ENCODE peak calls at places on chromosomes 13 and 19, in nine cellular contexts. One of them, this sample, is unnamed. For H3K4me1, the result is how much of the 10 kb centered on the place peaks cover.

GRCh38 chr19:518292-519231 is 11.3 kb downstream of the TPGS1 start:
- DNase-seq in tibial nerve: no peak
- DNase-seq in H1: no peak
- DNase-seq in esophagus muscularis mucosa: no peak
- DNase-seq in stomach: no peak
- DNase-seq in A549: no peak
- DNase-seq in SK-N-SH: no peak
- DNase-seq in K562: peak
- DNase-seq in transverse colon: peak
- DNase-seq in this sample: peak

GRCh38 chr19:35558400-35559280 is 4.8 kb downstream of the ATP4A start:
- DNase-seq in H1: no peak
- DNase-seq in stomach: no peak
- DNase-seq in K562: no peak
- DNase-seq in tibial nerve: no peak
- DNase-seq in SK-N-SH: no peak
- DNase-seq in A549: no peak
- DNase-seq in transverse colon: no peak
- DNase-seq in esophagus muscularis mucosa: no peak
- DNase-seq in this sample: no peak

GRCh38 chr13:33577037-33577436 is 240.9 kb upstream of the RFC3 start:
- DNase-seq in esophagus muscularis mucosa: no peak
- DNase-seq in tibial nerve: no peak
- DNase-seq in H1: no peak
- DNase-seq in stomach: no peak
- DNase-seq in A549: no peak
- DNase-seq in transverse colon: no peak
- DNase-seq in SK-N-SH: no peak
- DNase-seq in K562: no peak
- DNase-seq in this sample: no peak

GRCh38 chr13:76667551-76667950 is 218.7 kb downstream of the KCTD12 start:
- DNase-seq in H1: no peak
- DNase-seq in A549: no peak
- DNase-seq in K562: no peak
- DNase-seq in esophagus muscularis mucosa: no peak
- DNase-seq in transverse colon: no peak
- DNase-seq in SK-N-SH: peak
- DNase-seq in stomach: no peak
- DNase-seq in tibial nerve: no peak
- DNase-seq in this sample: no peak

GRCh38 chr19:7500811-7501450 is 12.1 kb upstream of the PEX11G start:
- DNase-seq in esophagus muscularis mucosa: no peak
- DNase-seq in SK-N-SH: peak
- DNase-seq in K562: peak
- DNase-seq in tibial nerve: no peak
- DNase-seq in A549: peak
- DNase-seq in stomach: peak
- DNase-seq in H1: peak
- DNase-seq in transverse colon: peak
- DNase-seq in this sample: peak

GRCh38 chr13:32804673-32805260 is 211.5 kb upstream of the KL start:
- DNase-seq in transverse colon: no peak
- DNase-seq in H1: no peak
- DNase-seq in stomach: no peak
- DNase-seq in A549: no peak
- DNase-seq in tibial nerve: no peak
- DNase-seq in esophagus muscularis mucosa: no peak
- DNase-seq in K562: no peak
- DNase-seq in SK-N-SH: no peak
- DNase-seq in this sample: no peak

GRCh38 chr13:74773263-74773662 is 639.1 kb upstream of the KLF12 start:
- DNase-seq in tibial nerve: no peak
- DNase-seq in stomach: no peak
- DNase-seq in K562: no peak
- DNase-seq in transverse colon: no peak
- DNase-seq in esophagus muscularis mucosa: no peak
- DNase-seq in A549: no peak
- DNase-seq in SK-N-SH: no peak
- DNase-seq in H1: no peak
- DNase-seq in this sample: no peak

GRCh38 chr13:29925457-29925856 is 75.0 kb upstream of the UBL3 start:
- DNase-seq in SK-N-SH: peak
- DNase-seq in tibial nerve: peak
- DNase-seq in stomach: peak
- DNase-seq in A549: peak
- DNase-seq in esophagus muscularis mucosa: peak
- DNase-seq in K562: no peak
- DNase-seq in transverse colon: peak
- DNase-seq in H1: no peak
- DNase-seq in this sample: peak

GRCh38 chr19:29546583-29547190 is 20.9 kb downstream of the VSTM2B start:
- DNase-seq in K562: no peak
- DNase-seq in transverse colon: no peak
- DNase-seq in esophagus muscularis mucosa: no peak
- DNase-seq in A549: no peak
- DNase-seq in tibial nerve: no peak
- DNase-seq in H1: no peak
- DNase-seq in SK-N-SH: peak
- DNase-seq in stomach: no peak
- DNase-seq in this sample: no peak

GRCh38 chr13:32045537-32045936 is 14.0 kb downstream of the FRY start:
- DNase-seq in stomach: no peak
- DNase-seq in K562: no peak
- DNase-seq in SK-N-SH: no peak
- DNase-seq in tibial nerve: no peak
- DNase-seq in H1: no peak
- DNase-seq in transverse colon: no peak
- DNase-seq in A549: no peak
- DNase-seq in esophagus muscularis mucosa: no peak
- DNase-seq in this sample: no peak

GRCh38 chr13:42750858-42751257 is 30.5 kb upstream of the FAM216B start:
- DNase-seq in K562: no peak
- DNase-seq in SK-N-SH: no peak
- DNase-seq in esophagus muscularis mucosa: no peak
- DNase-seq in tibial nerve: no peak
- DNase-seq in stomach: no peak
- DNase-seq in transverse colon: no peak
- DNase-seq in A549: no peak
- DNase-seq in H1: no peak
- DNase-seq in this sample: no peak

GRCh38 chr13:72959643-72960042 is 99.2 kb upstream of the KLF5 start:
- DNase-seq in K562: no peak
- DNase-seq in esophagus muscularis mucosa: no peak
- DNase-seq in SK-N-SH: no peak
- DNase-seq in stomach: no peak
- DNase-seq in H1: no peak
- DNase-seq in tibial nerve: no peak
- DNase-seq in transverse colon: no peak
- DNase-seq in A549: no peak
- DNase-seq in this sample: no peak

GRCh38 chr19:4066682-4067395 is at the start of gene ZBTB7A:
- DNase-seq in SK-N-SH: peak
- DNase-seq in tibial nerve: peak
- DNase-seq in A549: peak
- DNase-seq in esophagus muscularis mucosa: no peak
- DNase-seq in K562: peak
- DNase-seq in transverse colon: peak
- DNase-seq in H1: no peak
- DNase-seq in stomach: peak
- DNase-seq in this sample: peak

GRCh38 chr13:102128216-102128800 is 273.5 kb downstream of the FGF14 start:
- DNase-seq in SK-N-SH: no peak
- DNase-seq in A549: no peak
- DNase-seq in transverse colon: no peak
- DNase-seq in tibial nerve: no peak
- DNase-seq in H1: no peak
- DNase-seq in stomach: no peak
- DNase-seq in esophagus muscularis mucosa: no peak
- DNase-seq in K562: no peak
- DNase-seq in this sample: no peak

GRCh38 chr13:67275351-67275989 is 45.3 kb upstream of the PCDH9 start:
- DNase-seq in esophagus muscularis mucosa: no peak
- DNase-seq in H1: no peak
- DNase-seq in transverse colon: no peak
- DNase-seq in K562: no peak
- DNase-seq in SK-N-SH: no peak
- DNase-seq in A549: no peak
- DNase-seq in tibial nerve: no peak
- DNase-seq in stomach: no peak
- DNase-seq in this sample: no peak

GRCh38 chr19:4229179-4229931 is at the start of gene EBI3:
- DNase-seq in SK-N-SH: no peak
- DNase-seq in H1: no peak
- DNase-seq in esophagus muscularis mucosa: no peak
- DNase-seq in stomach: no peak
- DNase-seq in A549: no peak
- DNase-seq in K562: peak
- DNase-seq in transverse colon: peak
- DNase-seq in tibial nerve: no peak
- DNase-seq in this sample: no peak

GRCh38 chr19:4596033-4596904 is 36.8 kb upstream of the SEMA6B start:
- DNase-seq in H1: no peak
- DNase-seq in SK-N-SH: no peak
- DNase-seq in A549: no peak
- DNase-seq in stomach: no peak
- DNase-seq in K562: no peak
- DNase-seq in transverse colon: no peak
- DNase-seq in tibial nerve: no peak
- DNase-seq in esophagus muscularis mucosa: no peak
- DNase-seq in this sample: no peak

GRCh38 chr19:6233051-6233826 is 46.5 kb downstream of the MLLT1 start:
- DNase-seq in transverse colon: no peak
- DNase-seq in SK-N-SH: no peak
- DNase-seq in stomach: peak
- DNase-seq in H1: no peak
- DNase-seq in K562: no peak
- DNase-seq in esophagus muscularis mucosa: no peak
- DNase-seq in tibial nerve: no peak
- DNase-seq in A549: no peak
- DNase-seq in this sample: no peak

GRCh38 chr13:113152894-113153809 is 5.3 kb upstream of the PROZ start:
- DNase-seq in esophagus muscularis mucosa: no peak
- DNase-seq in A549: no peak
- DNase-seq in tibial nerve: peak
- DNase-seq in SK-N-SH: peak
- DNase-seq in transverse colon: peak
- DNase-seq in K562: peak
- DNase-seq in H1: no peak
- DNase-seq in stomach: peak
- DNase-seq in this sample: peak

DNA sequence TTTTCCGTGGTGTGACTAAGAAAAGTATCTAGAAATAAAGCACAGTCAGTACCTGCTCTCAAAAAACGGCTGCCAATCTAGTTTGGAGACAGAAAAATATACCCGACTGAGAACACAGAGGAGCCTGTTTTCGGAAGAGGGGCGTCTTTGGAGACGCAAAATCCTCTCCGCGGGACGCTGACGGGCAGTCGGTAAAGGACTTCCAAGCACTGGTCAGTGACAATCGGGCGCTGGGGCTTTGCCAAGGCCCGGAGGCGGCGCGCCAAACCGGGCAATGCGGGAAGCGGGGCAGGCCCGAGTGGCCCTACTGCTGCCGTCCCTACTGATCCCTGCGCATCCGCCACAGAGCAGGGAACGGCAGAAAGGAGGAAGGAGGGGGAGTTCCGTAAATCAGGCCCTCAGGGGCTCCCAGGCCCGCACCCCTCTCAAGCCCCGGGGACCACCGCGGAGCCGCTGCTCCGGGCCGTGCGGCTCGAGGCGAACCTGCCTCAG is 585 bp upstream of the DPY19L3 start:
- DNase-seq in transverse colon: peak
- DNase-seq in stomach: peak
- DNase-seq in SK-N-SH: no peak
- DNase-seq in A549: no peak
- DNase-seq in K562: peak
- DNase-seq in tibial nerve: peak
- DNase-seq in esophagus muscularis mucosa: peak
- DNase-seq in H1: no peak
- DNase-seq in this sample: peak
- TF ChIP-seq EP300 in transverse colon: no peak
- TF ChIP-seq EP300 in stomach: no peak
- TF ChIP-seq EP300 in SK-N-SH: no peak
- TF ChIP-seq EP300 in A549: no peak
- TF ChIP-seq EP300 in K562: no peak
- TF ChIP-seq EP300 in tibial nerve: no peak
- TF ChIP-seq EP300 in esophagus muscularis mucosa: no peak
- TF ChIP-seq EP300 in H1: no peak
- TF ChIP-seq EP300 in this sample: no peak

GRCh38 chr19:38678217-38678890 is 30.9 kb downstream of the ACTN4 start:
- DNase-seq in esophagus muscularis mucosa: no peak
- DNase-seq in H1: no peak
- DNase-seq in A549: no peak
- DNase-seq in SK-N-SH: no peak
- DNase-seq in K562: no peak
- DNase-seq in transverse colon: no peak
- DNase-seq in tibial nerve: no peak
- DNase-seq in stomach: no peak
- DNase-seq in this sample: no peak
- H3K4me1 ChIP-seq in esophagus muscularis mucosa: half or more
- H3K4me1 ChIP-seq in H1: under half
- H3K4me1 ChIP-seq in A549: half or more
- H3K4me1 ChIP-seq in SK-N-SH: under half
- H3K4me1 ChIP-seq in K562: half or more
- H3K4me1 ChIP-seq in transverse colon: half or more
- H3K4me1 ChIP-seq in tibial nerve: half or more
- H3K4me1 ChIP-seq in stomach: half or more
- H3K4me1 ChIP-seq in this sample: under half

DNA sequence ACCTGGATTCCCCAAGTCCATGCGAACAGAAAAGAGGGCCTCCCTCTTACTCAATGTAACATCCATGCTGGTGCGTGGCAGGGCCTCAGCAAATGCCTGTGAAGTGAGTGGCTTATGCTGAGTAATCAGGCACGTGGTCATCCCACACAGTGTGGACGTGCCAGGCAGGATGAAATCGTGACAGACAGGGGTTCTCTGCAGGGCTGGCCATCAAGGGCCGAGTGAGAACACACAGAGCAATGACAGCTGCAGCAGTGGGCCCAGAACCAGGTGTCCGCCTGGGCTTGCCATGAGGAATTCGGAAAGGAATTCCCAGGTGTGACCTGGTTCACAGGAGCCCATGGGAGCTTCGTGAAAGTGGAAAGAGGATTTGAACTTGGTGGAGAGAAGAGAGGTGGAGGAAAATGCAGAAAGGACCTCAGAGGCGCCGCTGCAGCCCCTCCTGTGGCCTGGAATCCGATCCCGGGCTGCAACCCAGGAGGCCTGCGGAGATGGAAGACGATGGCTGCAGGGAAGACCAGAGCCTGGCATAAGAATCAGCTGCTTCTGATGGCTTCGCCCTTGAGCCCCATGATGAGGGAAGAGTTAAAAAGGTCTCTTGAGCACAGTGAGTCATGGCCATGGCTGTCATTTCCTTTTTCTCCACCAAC is 34.6 kb upstream of the SOX1 start:
- DNase-seq in esophagus muscularis mucosa: no peak
- DNase-seq in H1: no peak
- DNase-seq in tibial nerve: no peak
- DNase-seq in A549: no peak
- DNase-seq in transverse colon: no peak
- DNase-seq in SK-N-SH: no peak
- DNase-seq in K562: no peak
- DNase-seq in stomach: no peak
- DNase-seq in this sample: no peak
- TF ChIP-seq EP300 in esophagus muscularis mucosa: no peak
- TF ChIP-seq EP300 in H1: no peak
- TF ChIP-seq EP300 in tibial nerve: no peak
- TF ChIP-seq EP300 in A549: no peak
- TF ChIP-seq EP300 in transverse colon: no peak
- TF ChIP-seq EP300 in SK-N-SH: no peak
- TF ChIP-seq EP300 in K562: no peak
- TF ChIP-seq EP300 in stomach: no peak
- TF ChIP-seq EP300 in this sample: no peak

GRCh38 chr19:55400281-55401087 is 7.1 kb downstream of the UBE2S start:
- DNase-seq in esophagus muscularis mucosa: no peak
- DNase-seq in H1: no peak
- DNase-seq in A549: no peak
- DNase-seq in transverse colon: no peak
- DNase-seq in SK-N-SH: no peak
- DNase-seq in stomach: no peak
- DNase-seq in K562: no peak
- DNase-seq in tibial nerve: no peak
- DNase-seq in this sample: no peak
- H3K4me1 ChIP-seq in esophagus muscularis mucosa: under half
- H3K4me1 ChIP-seq in H1: under half
- H3K4me1 ChIP-seq in A549: under half
- H3K4me1 ChIP-seq in transverse colon: under half
- H3K4me1 ChIP-seq in SK-N-SH: under half
- H3K4me1 ChIP-seq in stomach: under half
- H3K4me1 ChIP-seq in K562: under half
- H3K4me1 ChIP-seq in tibial nerve: under half
- H3K4me1 ChIP-seq in this sample: under half

This sample was measured in ovary.